ENCODE peak calls at places on chromosomes 11 and 22, in six cellular contexts. One of them, this sample, is unnamed.

GRCh38 chr11:119126675-119127268 is 5.4 kb downstream of the HINFP start:
- DNase-seq in activated CD4-positive, alpha-beta T cell treated with anti-CD3 and anti-CD28 coated beads, Interleukin-2, amount 50 U/mL, for 1 hour: no peak
- DNase-seq in NCI-H524: no peak
- DNase-seq in cardiac muscle cell: no peak
- DNase-seq in stimulated activated CD8-positive, alpha-beta memory T cell treated with anti-CD3 and anti-CD28 coated beads, Interleukin-12 subunit alpha, Interleukin-12 subunit beta, amount 100 ng/mL, for 1 hour: no peak
- DNase-seq in hippocampal formation: no peak
- DNase-seq in this sample: no peak

GRCh38 chr11:34605481-34606325 is 15.2 kb upstream of the EHF start:
- DNase-seq in activated CD4-positive, alpha-beta T cell treated with anti-CD3 and anti-CD28 coated beads, Interleukin-2, amount 50 U/mL, for 1 hour: no peak
- DNase-seq in NCI-H524: no peak
- DNase-seq in cardiac muscle cell: no peak
- DNase-seq in stimulated activated CD8-positive, alpha-beta memory T cell treated with anti-CD3 and anti-CD28 coated beads, Interleukin-12 subunit alpha, Interleukin-12 subunit beta, amount 100 ng/mL, for 1 hour: no peak
- DNase-seq in hippocampal formation: no peak
- DNase-seq in this sample: no peak

GRCh38 chr11:2737876-2738275 is 38.1 kb upstream of the KCNQ1OT1 start:
- DNase-seq in activated CD4-positive, alpha-beta T cell treated with anti-CD3 and anti-CD28 coated beads, Interleukin-2, amount 50 U/mL, for 1 hour: no peak
- DNase-seq in NCI-H524: no peak
- DNase-seq in cardiac muscle cell: no peak
- DNase-seq in stimulated activated CD8-positive, alpha-beta memory T cell treated with anti-CD3 and anti-CD28 coated beads, Interleukin-12 subunit alpha, Interleukin-12 subunit beta, amount 100 ng/mL, for 1 hour: no peak
- DNase-seq in hippocampal formation: no peak
- DNase-seq in this sample: no peak

GRCh38 chr22:45286854-45287551 is 2.3 kb downstream of the UPK3A start:
- DNase-seq in activated CD4-positive, alpha-beta T cell treated with anti-CD3 and anti-CD28 coated beads, Interleukin-2, amount 50 U/mL, for 1 hour: no peak
- DNase-seq in NCI-H524: no peak
- DNase-seq in cardiac muscle cell: no peak
- DNase-seq in stimulated activated CD8-positive, alpha-beta memory T cell treated with anti-CD3 and anti-CD28 coated beads, Interleukin-12 subunit alpha, Interleukin-12 subunit beta, amount 100 ng/mL, for 1 hour: no peak
- DNase-seq in hippocampal formation: no peak
- DNase-seq in this sample: no peak

GRCh38 chr11:77508031-77508430 is 34.1 kb upstream of the PAK1 start:
- DNase-seq in activated CD4-positive, alpha-beta T cell treated with anti-CD3 and anti-CD28 coated beads, Interleukin-2, amount 50 U/mL, for 1 hour: no peak
- DNase-seq in NCI-H524: no peak
- DNase-seq in cardiac muscle cell: no peak
- DNase-seq in stimulated activated CD8-positive, alpha-beta memory T cell treated with anti-CD3 and anti-CD28 coated beads, Interleukin-12 subunit alpha, Interleukin-12 subunit beta, amount 100 ng/mL, for 1 hour: no peak
- DNase-seq in hippocampal formation: no peak
- DNase-seq in this sample: no peak

GRCh38 chr22:46074771-46075551 is 75.4 kb upstream of the PPARA start:
- DNase-seq in activated CD4-positive, alpha-beta T cell treated with anti-CD3 and anti-CD28 coated beads, Interleukin-2, amount 50 U/mL, for 1 hour: no peak
- DNase-seq in NCI-H524: no peak
- DNase-seq in cardiac muscle cell: no peak
- DNase-seq in stimulated activated CD8-positive, alpha-beta memory T cell treated with anti-CD3 and anti-CD28 coated beads, Interleukin-12 subunit alpha, Interleukin-12 subunit beta, amount 100 ng/mL, for 1 hour: no peak
- DNase-seq in hippocampal formation: no peak
- DNase-seq in this sample: no peak

GRCh38 chr11:36249271-36249670 is 40.0 kb downstream of the COMMD9 start:
- DNase-seq in activated CD4-positive, alpha-beta T cell treated with anti-CD3 and anti-CD28 coated beads, Interleukin-2, amount 50 U/mL, for 1 hour: no peak
- DNase-seq in NCI-H524: no peak
- DNase-seq in cardiac muscle cell: no peak
- DNase-seq in stimulated activated CD8-positive, alpha-beta memory T cell treated with anti-CD3 and anti-CD28 coated beads, Interleukin-12 subunit alpha, Interleukin-12 subunit beta, amount 100 ng/mL, for 1 hour: no peak
- DNase-seq in hippocampal formation: no peak
- DNase-seq in this sample: no peak

GRCh38 chr22:48721394-48721666 is 1106.3 kb downstream of the BRD1 start:
- DNase-seq in activated CD4-positive, alpha-beta T cell treated with anti-CD3 and anti-CD28 coated beads, Interleukin-2, amount 50 U/mL, for 1 hour: no peak
- DNase-seq in NCI-H524: no peak
- DNase-seq in cardiac muscle cell: no peak
- DNase-seq in stimulated activated CD8-positive, alpha-beta memory T cell treated with anti-CD3 and anti-CD28 coated beads, Interleukin-12 subunit alpha, Interleukin-12 subunit beta, amount 100 ng/mL, for 1 hour: no peak
- DNase-seq in hippocampal formation: no peak
- DNase-seq in this sample: no peak

GRCh38 chr11:8636127-8636526 is 42.1 kb upstream of the STK33 start:
- DNase-seq in activated CD4-positive, alpha-beta T cell treated with anti-CD3 and anti-CD28 coated beads, Interleukin-2, amount 50 U/mL, for 1 hour: no peak
- DNase-seq in NCI-H524: no peak
- DNase-seq in cardiac muscle cell: no peak
- DNase-seq in stimulated activated CD8-positive, alpha-beta memory T cell treated with anti-CD3 and anti-CD28 coated beads, Interleukin-12 subunit alpha, Interleukin-12 subunit beta, amount 100 ng/mL, for 1 hour: no peak
- DNase-seq in hippocampal formation: no peak
- DNase-seq in this sample: no peak